ENCODE peak calls at places on chromosome 11, in four cellular contexts. N is fibroblast of lung, M is IMR-90, Q is GM23248. T is an unnamed sample.

GRCh38 chr11:76790251-76790650 is 7.1 kb downstream of the TSKU start:
- DNase-seq in N (no peak), M (no peak), Q (no peak), T (no peak)

GRCh38 chr11:77457340-77457739 is 16.6 kb downstream of the PAK1 start:
- DNase-seq in N (no peak), M (no peak), Q (no peak), T (no peak)

GRCh38 chr11:11813288-11813962 is 28.3 kb upstream of the USP47 start:
- DNase-seq in N (peak; percentile 98), M (peak; percentile 97), Q (peak; percentile 97), T (peak; percentile 97)

GRCh38 chr11:92829121-92829520 is 140.3 kb upstream of the MTNR1B start:
- DNase-seq in N (no peak), M (no peak), Q (no peak), T (no peak)

GRCh38 chr11:5004429-5005274 is 10.0 kb downstream of the OR51L1 start:
- DNase-seq in N (peak; percentile 41), M (peak; percentile 61), Q (peak; percentile 75), T (peak; percentile 21)

GRCh38 chr11:74683279-74683871 is 47.9 kb downstream of the CHRDL2 start:
- DNase-seq in N (no peak), M (no peak), Q (peak; percentile 70), T (no peak)

GRCh38 chr11:85889676-85890579 is 34.7 kb downstream of the CCDC83 start:
- DNase-seq in N (peak; percentile 91), M (peak; percentile 79), Q (peak; percentile 88), T (peak; percentile 88)

GRCh38 chr11:117913736-117914397 is 15.3 kb downstream of the TMPRSS13 start:
- DNase-seq in N (no peak), M (no peak), Q (no peak), T (no peak)

GRCh38 chr11:65429069-65429681 is 6.6 kb downstream of the NEAT1 start:
- DNase-seq in N (peak; percentile 67), M (peak; percentile 76), Q (peak; percentile 81), T (peak; percentile 66)

GRCh38 chr11:76048763-76049162 is 157.5 kb downstream of the WNT11 start:
- DNase-seq in N (no peak), M (no peak), Q (no peak), T (no peak)

GRCh38 chr11:90148900-90149299 is 14.4 kb downstream of the NAALAD2 start:
- DNase-seq in N (no peak), M (no peak), Q (peak; percentile 10), T (no peak)

GRCh38 chr11:59144096-59144495 is 1.4 kb downstream of the FAM111A start:
- DNase-seq in N (no peak), M (peak; percentile 0), Q (no peak), T (no peak)

GRCh38 chr11:126468102-126468521 is 112.6 kb downstream of the ST3GAL4 start:
- DNase-seq in N (no peak), M (no peak), Q (no peak), T (no peak)

GRCh38 chr11:134290646-134291045 is 14.5 kb downstream of the GLB1L3 start:
- DNase-seq in N (no peak), M (no peak), Q (no peak), T (no peak)

GRCh38 chr11:85810871-85811611 is at the start of gene SYTL2:
- DNase-seq in N (peak; percentile 61), M (peak; percentile 48), Q (peak; percentile 62), T (peak; percentile 33)

GRCh38 chr11:69274531-69275016 is 19.4 kb upstream of the MYEOV start:
- DNase-seq in N (no peak), M (no peak), Q (no peak), T (no peak)

GRCh38 chr11:7555067-7555699 is 41.4 kb downstream of the PPFIBP2 start:
- DNase-seq in N (no peak), M (no peak), Q (peak; percentile 53), T (no peak)

GRCh38 chr11:16969010-16970004 is 44.9 kb downstream of the PLEKHA7 start:
- DNase-seq in N (no peak), M (no peak), Q (no peak), T (no peak)

GRCh38 chr11:65640483-65641207 is 2.7 kb downstream of the SIPA1 start:
- DNase-seq in N (no peak), M (no peak), Q (no peak), T (no peak)

GRCh38 chr11:115928811-115929210 is 424.6 kb upstream of the CADM1 start:
- DNase-seq in N (no peak), M (no peak), Q (no peak), T (no peak)

GRCh38 chr11:23201936-23202522 is 341.8 kb upstream of the CCDC179 start:
- DNase-seq in N (no peak), M (no peak), Q (peak; percentile 4), T (no peak)

GRCh38 chr11:72625746-72626636 is 48.2 kb downstream of the PDE2A start:
- DNase-seq in N (no peak), M (peak; percentile 27), Q (no peak), T (no peak)

GRCh38 chr11:120877746-120878365 is 146.0 kb upstream of the TBCEL start:
- DNase-seq in N (no peak), M (no peak), Q (no peak), T (no peak)

GRCh38 chr11:83007909-83008580 is 63.7 kb downstream of the RAB30 start:
- DNase-seq in N (peak; percentile 43), M (peak; percentile 24), Q (no peak), T (peak; percentile 28)

GRCh38 chr11:35142481-35143207 is 3.7 kb downstream of the CD44 start:
- DNase-seq in N (peak; percentile 91), M (peak; percentile 82), Q (peak; percentile 88), T (peak; percentile 87)

GRCh38 chr11:2092956-2093412 is 46.2 kb downstream of the IGF2 start:
- DNase-seq in N (peak; percentile 75), M (peak; percentile 10), Q (peak; percentile 77), T (peak; percentile 61)

GRCh38 chr11:33480636-33481035 is 220.0 kb downstream of the C11orf91 start:
- DNase-seq in N (no peak), M (no peak), Q (no peak), T (no peak)

GRCh38 chr11:65560555-65561418 is 2.6 kb upstream of the LTBP3 start:
- DNase-seq in N (peak; percentile 87), M (peak; percentile 66), Q (peak; percentile 76), T (peak; percentile 80)

GRCh38 chr11:118872403-118872821 is 11.3 kb upstream of the CXCR5 start:
- DNase-seq in N (no peak), M (no peak), Q (no peak), T (no peak)

GRCh38 chr11:117604349-117604995 is 192.5 kb downstream of the DSCAML1 start:
- DNase-seq in N (peak; percentile 8), M (peak; percentile 32), Q (peak; percentile 17), T (no peak)

GRCh38 chr11:134642206-134642605 is 230.2 kb upstream of the B3GAT1 start:
- DNase-seq in N (no peak), M (no peak), Q (no peak), T (no peak)

GRCh38 chr11:93585758-93586157 is 42.6 kb upstream of the SMCO4 start:
- DNase-seq in N (peak; percentile 80), M (peak; percentile 73), Q (peak; percentile 88), T (peak; percentile 69)

GRCh38 chr11:114258696-114259095 is 37.5 kb upstream of the NNMT start:
- DNase-seq in N (no peak), M (no peak), Q (no peak), T (no peak)

GRCh38 chr11:61378713-61379313 is 13.6 kb upstream of the TMEM216 start:
- DNase-seq in N (peak; percentile 92), M (peak; percentile 97), Q (peak; percentile 99), T (peak; percentile 90)

GRCh38 chr11:73942030-73942429 is 8.8 kb upstream of the DNAJB13 start:
- DNase-seq in N (no peak), M (no peak), Q (no peak), T (no peak)

GRCh38 chr11:113533425-113533698 is 58.2 kb upstream of the DRD2 start:
- DNase-seq in N (no peak), M (no peak), Q (no peak), T (no peak)

DNA sequence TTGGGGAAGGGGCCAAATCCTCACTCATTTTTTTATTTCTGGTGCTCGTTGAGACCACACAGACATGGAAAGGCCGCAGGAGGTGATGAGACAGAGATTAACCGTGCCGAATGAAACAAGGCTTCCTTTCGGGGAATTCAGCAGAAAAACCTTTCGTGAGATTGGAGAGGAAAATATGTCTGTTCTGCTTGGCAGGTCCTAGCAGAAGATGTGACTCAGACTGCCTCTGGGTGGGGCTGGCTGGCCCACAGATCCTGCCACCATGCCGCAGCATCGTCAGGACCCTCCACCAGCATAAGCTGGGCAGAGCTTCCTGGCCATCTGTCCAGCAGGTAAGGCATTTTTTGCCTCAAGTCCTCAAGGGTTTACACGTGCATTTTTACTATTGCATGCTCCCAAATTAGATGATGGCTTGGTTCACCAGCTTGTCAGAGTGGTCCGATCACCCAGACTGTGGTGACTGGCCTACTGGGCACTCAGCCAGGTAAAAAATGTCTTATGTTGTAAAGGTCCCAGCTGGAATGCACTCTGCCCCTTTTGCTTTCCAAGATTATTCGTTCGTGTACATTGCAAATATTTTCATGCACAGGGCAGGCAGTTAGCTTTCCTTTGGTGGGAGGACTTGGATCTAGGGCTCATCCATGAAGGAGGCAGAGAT is 1.5 kb downstream of the DDB2 start:
- DNase-seq in N (peak; percentile 92), M (peak; percentile 87), Q (peak; percentile 96), T (peak; percentile 89)
- H2AFZ ChIP-seq in N (no peak overlapping the region), M (peak overlapping the region; percentile 67), Q (peak overlapping the region; percentile 12), T (no peak overlapping the region)

DNA sequence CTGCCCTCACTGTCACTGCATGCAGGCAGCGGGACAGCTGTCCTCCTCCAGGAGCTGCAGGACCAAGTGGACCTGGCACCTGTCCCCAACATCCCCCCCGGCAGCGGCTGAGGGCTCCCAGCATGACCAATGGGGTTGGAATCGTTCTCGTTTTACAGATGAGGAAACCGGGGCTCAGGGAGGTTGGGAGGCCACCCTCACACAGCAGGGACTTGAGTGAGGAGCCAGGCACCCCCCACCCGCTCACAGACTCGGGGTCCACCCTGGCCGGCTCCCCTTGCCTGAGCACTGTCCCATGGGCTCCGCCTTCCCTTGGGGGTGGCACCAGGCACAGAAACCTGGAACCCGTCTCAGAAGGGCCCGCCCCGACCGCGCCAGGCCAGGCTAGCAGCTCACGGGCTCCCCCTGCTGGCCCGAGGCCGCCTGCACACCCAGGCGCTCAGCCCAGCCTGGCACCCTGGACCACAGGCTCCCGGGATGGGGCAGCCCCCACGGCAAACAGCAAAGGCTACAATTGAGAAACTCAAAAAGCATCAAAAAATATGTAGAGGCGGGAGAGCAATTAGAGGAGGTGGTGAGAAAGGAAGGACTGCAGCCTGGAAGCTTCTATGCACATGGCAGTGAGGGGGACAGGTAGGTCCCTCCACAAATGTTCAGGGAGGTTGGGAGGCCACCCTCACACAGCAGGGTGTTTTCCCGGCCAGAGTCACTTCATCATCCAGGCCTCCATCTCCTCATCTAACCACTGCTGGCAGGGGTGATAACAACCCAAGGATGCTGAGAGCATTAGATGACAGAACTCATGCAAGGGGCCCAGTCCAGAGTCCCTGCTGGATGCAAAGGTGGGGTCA is 12.8 kb downstream of the MACROD1 start:
- DNase-seq in N (no peak), M (peak; percentile 20), Q (peak; percentile 75), T (no peak)
- H3K4me2 ChIP-seq in N (no peak overlapping the region), M (peak overlapping the region; percentile 38), Q (peak overlapping the region; percentile 20), T (peak overlapping the region; percentile 51)

GRCh38 chr11:911031-911889 is 650 bp upstream of the CHID1 start:
- DNase-seq in N (peak; percentile 83), M (peak; percentile 64), Q (peak; percentile 92), T (peak; percentile 74)

GRCh38 chr11:912266-912665 is 1.7 kb upstream of the CHID1 start:
- DNase-seq in N (no peak), M (no peak), Q (no peak), T (no peak)

GRCh38 chr11:910589-911030 is at the start of gene CHID1:
- DNase-seq in N (peak; percentile 81), M (peak; percentile 67), Q (peak; percentile 90), T (peak; percentile 69)

GRCh38 chr11:913043-913442 is 2.4 kb upstream of the CHID1 start:
- DNase-seq in N (no peak), M (no peak), Q (no peak), T (no peak)

GRCh38 chr11:911890-912219 is 1.2 kb upstream of the CHID1 start:
- DNase-seq in N (no peak), M (no peak), Q (no peak), T (no peak)
- H2AFZ ChIP-seq in N (no peak overlapping the region), M (peak overlapping the region; percentile 92), Q (peak overlapping the region; percentile 81), T (peak overlapping the region; percentile 87)

GRCh38 chr11:46234261-46234660 is 43.2 kb upstream of the CREB3L1 start:
- DNase-seq in N (no peak), M (no peak), Q (no peak), T (no peak)
- H3K4me2 ChIP-seq in N (no peak overlapping the region), M (no peak overlapping the region), Q (no peak overlapping the region), T (no peak overlapping the region)